ENCODE peak calls at places on chromosome 4, in nine cellular contexts. G is stomach, T is upper lobe of left lung, I is tibial nerve, B is uterus, P is transverse colon, F is H54, K is esophagus squamous epithelium, U is HCT116. Y is an unnamed sample.

GRCh38 chr4:7784131-7784870 is 155.4 kb downstream of the AFAP1 start:
- DNase-seq in G (no peak), T (no peak), I (no peak), B (no peak), P (no peak), F (no peak), K (no peak), U (no peak), Y (no peak)

GRCh38 chr4:54998991-54999390 is 126.4 kb downstream of the KDR start:
- DNase-seq in G (no peak), T (no peak), I (no peak), B (no peak), P (no peak), F (no peak), K (no peak), U (no peak), Y (no peak)

GRCh38 chr4:8759987-8760386 is 111.7 kb downstream of the HMX1 start:
- DNase-seq in G (no peak), T (no peak), I (no peak), B (no peak), P (no peak), F (no peak), K (no peak), U (no peak), Y (peak)

GRCh38 chr4:185115827-185116232 is 27.2 kb upstream of the SLC25A4 start:
- DNase-seq in G (peak), T (no peak), I (no peak), B (peak), P (peak), F (no peak), K (no peak), U (no peak), Y (no peak)

GRCh38 chr4:48290146-48290772 is 20.6 kb upstream of the TEC start:
- DNase-seq in G (no peak), T (no peak), I (no peak), B (no peak), P (peak), F (peak), K (no peak), U (peak), Y (no peak)

GRCh38 chr4:141686929-141687328 is 50.5 kb downstream of the IL15 start:
- DNase-seq in G (no peak), T (no peak), I (no peak), B (no peak), P (no peak), F (no peak), K (no peak), U (peak), Y (no peak)

GRCh38 chr4:86918539-86919072 is 16.2 kb upstream of the AFF1 start:
- DNase-seq in G (no peak), T (no peak), I (no peak), B (no peak), P (no peak), F (no peak), K (no peak), U (no peak), Y (no peak)

GRCh38 chr4:102693266-102693850 is 67.4 kb downstream of the MANBA start:
- DNase-seq in G (no peak), T (no peak), I (no peak), B (no peak), P (no peak), F (no peak), K (no peak), U (no peak), Y (no peak)

GRCh38 chr4:41882622-41883347 is 52.4 kb upstream of the TMEM33 start:
- DNase-seq in G (peak), T (peak), I (no peak), B (no peak), P (no peak), F (peak), K (no peak), U (no peak), Y (no peak)

GRCh38 chr4:2651998-2652397 is 104.1 kb downstream of the TNIP2 start:
- DNase-seq in G (no peak), T (no peak), I (no peak), B (no peak), P (no peak), F (no peak), K (no peak), U (no peak), Y (no peak)

GRCh38 chr4:102263024-102263787 is 82.1 kb downstream of the SLC39A8 start:
- DNase-seq in G (no peak), T (no peak), I (no peak), B (no peak), P (no peak), F (peak), K (no peak), U (peak), Y (no peak)

GRCh38 chr4:116603096-116603495 is 482.3 kb downstream of the TRAM1L1 start:
- DNase-seq in G (no peak), T (no peak), I (no peak), B (no peak), P (no peak), F (no peak), K (no peak), U (peak), Y (no peak)
- TF ChIP-seq POLR2A in G (no peak), T (no peak), I (no peak), B (no peak), P (no peak), F (no peak), K (no peak), U (no peak), Y (no peak)

GRCh38 chr4:85580489-85580888 is 105.5 kb downstream of the ARHGAP24 start:
- DNase-seq in G (no peak), T (no peak), I (no peak), B (no peak), P (no peak), F (no peak), K (no peak), U (no peak), Y (no peak)

GRCh38 chr4:85579942-85580341 is 105.0 kb downstream of the ARHGAP24 start:
- DNase-seq in G (no peak), T (no peak), I (no peak), B (no peak), P (no peak), F (no peak), K (no peak), U (no peak), Y (no peak)

GRCh38 chr4:85573270-85573669 is 98.3 kb downstream of the ARHGAP24 start:
- DNase-seq in G (no peak), T (no peak), I (no peak), B (no peak), P (no peak), F (no peak), K (no peak), U (no peak), Y (no peak)

DNA sequence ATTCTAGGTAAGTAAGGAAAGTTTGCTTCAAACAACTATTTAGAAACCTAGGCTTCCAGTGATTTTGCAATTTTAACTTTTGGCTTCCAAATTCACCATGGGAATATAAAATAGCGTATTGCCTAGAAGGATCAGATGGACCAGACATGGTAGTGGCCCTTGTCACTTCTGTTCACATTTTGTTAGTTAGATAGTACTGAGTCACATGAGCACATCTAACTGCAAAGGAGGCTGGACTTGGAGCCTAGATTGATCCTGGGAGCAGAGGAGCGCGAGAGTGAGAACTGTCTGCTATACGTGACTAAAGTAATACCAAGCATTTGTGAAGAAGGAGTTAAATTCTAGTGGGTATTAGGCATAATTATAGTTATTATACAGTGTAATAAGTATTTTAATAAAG is 102.4 kb downstream of the ARHGAP24 start:
- DNase-seq in G (no peak), T (no peak), I (no peak), B (no peak), P (no peak), F (no peak), K (no peak), U (no peak), Y (no peak)
- TF ChIP-seq POLR2A in G (no peak), T (no peak), I (no peak), B (no peak), P (no peak), F (no peak), K (no peak), U (no peak), Y (no peak)

GRCh38 chr4:1027916-1028240 is 16.5 kb downstream of the FGFRL1 start:
- DNase-seq in G (no peak), T (peak), I (no peak), B (no peak), P (no peak), F (no peak), K (no peak), U (no peak), Y (no peak)
- TF ChIP-seq POLR2A in G (no peak), T (no peak), I (no peak), B (no peak), P (no peak), F (no peak), K (no peak), U (no peak), Y (no peak)

DNA sequence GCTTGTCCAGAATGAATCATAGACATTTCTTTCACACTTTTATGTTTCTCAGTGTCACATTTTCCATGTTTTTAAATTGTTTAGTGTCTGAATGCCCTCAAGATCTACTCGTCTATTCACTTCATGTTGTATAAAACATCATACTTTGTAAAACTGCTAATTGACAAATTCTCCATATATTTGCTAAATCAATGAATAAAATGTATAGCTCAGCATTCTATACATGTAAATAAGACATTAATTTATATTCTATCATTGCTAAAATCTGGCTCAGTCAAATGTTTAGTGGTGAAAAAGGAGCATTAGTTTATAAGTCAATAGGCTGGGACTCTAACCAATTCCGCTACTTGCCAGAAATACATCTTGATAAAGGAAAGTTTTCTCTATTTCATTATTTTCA is 379.6 kb downstream of the NAF1 start:
- DNase-seq in G (no peak), T (no peak), I (no peak), B (no peak), P (no peak), F (no peak), K (no peak), U (no peak), Y (no peak)
- TF ChIP-seq POLR2A in G (no peak), T (no peak), I (no peak), B (no peak), P (no peak), F (no peak), K (no peak), U (no peak), Y (no peak)

GRCh38 chr4:105807496-105807895 is 87.8 kb upstream of the NPNT start:
- DNase-seq in G (no peak), T (no peak), I (no peak), B (no peak), P (no peak), F (no peak), K (no peak), U (no peak), Y (no peak)
- TF ChIP-seq POLR2A in G (no peak), T (no peak), I (no peak), B (no peak), P (no peak), F (no peak), K (no peak), U (no peak), Y (no peak)

DNA sequence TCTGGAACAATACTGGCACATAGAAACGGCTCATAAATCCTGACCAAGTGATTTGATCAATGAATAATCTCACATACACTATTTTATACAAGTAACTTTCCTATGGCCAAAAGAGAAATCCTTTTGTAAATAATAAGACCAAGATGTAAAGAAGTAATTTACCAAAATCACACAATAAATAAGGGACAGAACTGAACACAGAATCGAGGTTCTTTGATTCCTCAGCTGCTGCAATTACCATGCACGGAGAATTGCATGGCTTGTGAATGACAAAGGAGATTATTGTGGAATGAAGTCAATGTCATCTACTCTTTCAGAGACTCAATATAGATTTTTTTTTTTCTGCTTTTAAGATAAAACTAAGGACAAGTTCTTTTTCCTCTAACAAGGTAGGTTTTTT is 576.7 kb upstream of the SMIM31 start:
- DNase-seq in G (no peak), T (no peak), I (no peak), B (no peak), P (no peak), F (no peak), K (no peak), U (no peak), Y (no peak)
- TF ChIP-seq POLR2A in G (no peak), T (no peak), I (no peak), B (no peak), P (no peak), F (no peak), K (no peak), U (no peak), Y (no peak)

DNA sequence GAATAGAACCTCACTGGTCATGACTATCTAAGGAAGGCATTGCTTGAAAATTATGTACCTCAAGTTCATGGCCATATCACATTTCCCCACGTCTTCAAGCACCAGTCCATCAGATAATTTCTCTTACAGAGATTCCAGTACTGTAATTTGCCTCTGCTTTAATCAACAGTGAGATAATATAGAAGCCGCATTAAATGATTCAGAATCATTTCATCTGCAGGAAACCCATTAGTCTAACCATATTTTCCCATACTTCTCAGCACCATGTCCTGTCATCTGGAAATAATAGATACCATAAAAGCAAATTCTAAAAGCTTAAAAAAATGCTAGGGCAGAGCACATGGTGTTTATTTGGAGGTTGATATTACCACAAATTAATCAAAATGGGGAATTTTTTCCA is 310.3 kb upstream of the SLIT2 start:
- DNase-seq in G (no peak), T (no peak), I (no peak), B (no peak), P (no peak), F (no peak), K (no peak), U (no peak), Y (no peak)
- TF ChIP-seq POLR2A in G (no peak), T (no peak), I (no peak), B (no peak), P (no peak), F (no peak), K (no peak), U (no peak), Y (no peak)

DNA sequence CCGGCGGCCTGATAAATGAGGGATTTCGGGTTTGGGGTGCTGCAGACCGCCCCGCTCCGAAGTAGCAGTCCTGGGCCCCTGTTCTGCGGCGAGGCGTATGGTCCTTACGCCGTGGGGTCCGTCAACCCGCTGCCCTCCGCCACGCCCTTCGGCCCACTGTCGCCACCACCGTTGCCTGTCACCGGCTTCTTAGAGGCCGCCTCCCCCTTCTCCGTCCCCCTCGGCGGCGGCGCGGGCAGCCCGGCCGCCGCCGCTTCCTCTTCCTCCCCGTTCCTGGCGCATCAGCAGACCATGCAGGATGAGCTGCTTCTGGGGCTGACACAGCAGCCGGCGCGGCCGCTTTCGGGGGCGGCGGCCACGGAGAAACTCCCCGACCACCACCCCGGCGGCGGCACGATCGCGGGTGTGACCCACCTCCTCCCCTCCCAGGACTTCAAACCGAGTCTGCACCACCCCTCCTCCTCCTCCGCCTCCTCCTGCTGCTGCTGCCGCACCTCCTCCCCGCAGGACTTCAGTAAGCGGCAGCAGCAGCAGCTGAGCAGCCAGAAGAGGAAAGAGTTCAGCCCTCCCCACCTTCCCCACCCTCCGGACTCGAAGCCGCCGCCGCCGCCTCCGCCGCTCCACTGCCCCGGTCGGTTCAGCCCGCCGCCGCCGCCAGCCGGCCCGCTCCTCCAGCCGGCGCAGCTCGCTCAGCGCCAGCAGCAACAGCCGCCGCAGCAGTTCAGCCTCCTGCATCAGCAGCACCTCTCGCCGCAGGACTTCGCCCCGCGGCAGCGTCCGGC is 569 bp downstream of the CPEB2 start:
- DNase-seq in G (peak), T (peak), I (peak), B (peak), P (peak), F (no peak), K (peak), U (no peak), Y (peak)
- TF ChIP-seq POLR2A in G (no peak), T (peak), I (no peak), B (peak), P (peak), F (peak), K (no peak), U (no peak), Y (peak)

Y was measured in suprapubic skin.